ENCODE peak calls at places on chromosomes 2 and 18, in eight cellular contexts. G is GOT3; L is RCC 7860; X is colonic mucosa; I is body of pancreas; D is stimulated activated CD8-positive, alpha-beta memory T cell treated with anti-CD3 and anti-CD28 coated beads, Interleukin-7, amount 100 ng/mL, for 24 hours; U is GM10248; Y is CD4-positive, alpha-beta memory T cell. P is an unnamed sample.

GRCh38 chr2:29033172-29033571 is 41.2 kb downstream of the PCARE start:
- DNase-seq in G (no peak), L (no peak), X (no peak), I (no peak), D (no peak), U (no peak), Y (no peak), P (no peak)

GRCh38 chr2:99865818-99866676 is 276.3 kb downstream of the AFF3 start:
- DNase-seq in G (no peak), L (peak), X (no peak), I (no peak), D (no peak), U (no peak), Y (no peak), P (no peak)

GRCh38 chr2:70805987-70806386 is 14.4 kb downstream of the CLEC4F start:
- DNase-seq in G (no peak), L (no peak), X (no peak), I (no peak), D (no peak), U (no peak), Y (no peak), P (no peak)

GRCh38 chr2:16194096-16194390 is 253.7 kb downstream of the MYCN start:
- DNase-seq in G (no peak), L (no peak), X (no peak), I (no peak), D (no peak), U (no peak), Y (no peak), P (no peak)

GRCh38 chr2:30374380-30374779 is 72.7 kb upstream of the LCLAT1 start:
- DNase-seq in G (no peak), L (no peak), X (no peak), I (no peak), D (no peak), U (no peak), Y (no peak), P (no peak)

GRCh38 chr18:77099501-77100370 is 32.8 kb downstream of the MBP start:
- DNase-seq in G (no peak), L (no peak), X (no peak), I (no peak), D (no peak), U (no peak), Y (no peak), P (peak)

GRCh38 chr2:105793230-105793975 is 48.7 kb downstream of the NCK2 start:
- DNase-seq in G (no peak), L (no peak), X (no peak), I (no peak), D (no peak), U (no peak), Y (no peak), P (no peak)

GRCh38 chr2:234951386-234952269 is at the start of gene SH3BP4:
- DNase-seq in G (no peak), L (peak), X (peak), I (peak), D (no peak), U (no peak), Y (no peak), P (peak)

GRCh38 chr2:45024600-45025291 is 15.5 kb upstream of the SIX2 start:
- DNase-seq in G (peak), L (peak), X (peak), I (peak), D (no peak), U (no peak), Y (no peak), P (no peak)

GRCh38 chr2:139033300-139033699 is 253.1 kb upstream of the NXPH2 start:
- DNase-seq in G (no peak), L (peak), X (no peak), I (no peak), D (no peak), U (no peak), Y (no peak), P (no peak)

GRCh38 chr18:78774741-78775141 is 204.9 kb upstream of the SALL3 start:
- DNase-seq in G (no peak), L (no peak), X (no peak), I (no peak), D (no peak), U (no peak), Y (no peak), P (no peak)

GRCh38 chr2:88919087-88919738 is 227.7 kb downstream of the RPIA start:
- DNase-seq in G (no peak), L (peak), X (no peak), I (no peak), D (no peak), U (no peak), Y (no peak), P (peak)

GRCh38 chr2:26067980-26068507 is 34.2 kb downstream of the RAB10 start:
- DNase-seq in G (no peak), L (no peak), X (no peak), I (no peak), D (no peak), U (no peak), Y (no peak), P (no peak)

GRCh38 chr2:168726375-168726774 is 76.1 kb upstream of the NOSTRIN start:
- DNase-seq in G (no peak), L (no peak), X (no peak), I (no peak), D (no peak), U (no peak), Y (no peak), P (no peak)

GRCh38 chr2:147030966-147031760 is 813.7 kb upstream of the ACVR2A start:
- DNase-seq in G (no peak), L (no peak), X (no peak), I (no peak), D (no peak), U (no peak), Y (no peak), P (no peak)

GRCh38 chr2:45745231-45745630 is 93.8 kb downstream of the PRKCE start:
- DNase-seq in G (no peak), L (no peak), X (peak), I (no peak), D (no peak), U (no peak), Y (no peak), P (no peak)

GRCh38 chr2:211035548-211036185 is 479.3 kb downstream of the CPS1 start:
- DNase-seq in G (no peak), L (peak), X (peak), I (peak), D (no peak), U (no peak), Y (no peak), P (no peak)

GRCh38 chr2:105812180-105813044 is 67.7 kb downstream of the NCK2 start:
- DNase-seq in G (no peak), L (no peak), X (no peak), I (peak), D (no peak), U (peak), Y (no peak), P (no peak)

GRCh38 chr2:28359222-28360065 is 33.2 kb upstream of the FOSL2 start:
- DNase-seq in G (no peak), L (peak), X (peak), I (peak), D (peak), U (peak), Y (peak), P (peak)

GRCh38 chr2:134241911-134242310 is 12.0 kb upstream of the MGAT5 start:
- DNase-seq in G (no peak), L (no peak), X (no peak), I (no peak), D (no peak), U (no peak), Y (no peak), P (no peak)

GRCh38 chr2:47174731-47175361 is 19.7 kb upstream of the STPG4 start:
- DNase-seq in G (no peak), L (peak), X (peak), I (peak), D (no peak), U (peak), Y (peak), P (no peak)